ENCODE peak calls at places on chromosomes 6 and 20, in four cellular contexts. S is K562, V is GM12878, B is HepG2. N is an unnamed sample.

GRCh38 chr6:52727908-52728307 is 35.4 kb downstream of the GSTA2 start:
- DNase-seq in S (no peak), V (no peak), B (no peak), N (no peak)

GRCh38 chr6:77740380-77740779 is 87.5 kb downstream of the MEI4 start:
- DNase-seq in S (peak; percentile 9), B (peak; percentile 18), V (no peak), N (no peak)

GRCh38 chr6:169958510-169958909 is 207.1 kb downstream of the ERMARD start:
- DNase-seq in V (no peak), B (no peak), S (no peak), N (no peak)

GRCh38 chr20:49696594-49696993 is 17.1 kb downstream of the B4GALT5 start:
- DNase-seq in S (no peak), B (no peak), V (no peak), N (no peak)

GRCh38 chr20:37501940-37502339 is 19.1 kb upstream of the NNAT start:
- DNase-seq in V (no peak), S (no peak), B (no peak), N (no peak)

GRCh38 chr6:142913511-142914047 is 31.4 kb downstream of the HIVEP2 start:
- DNase-seq in B (no peak), V (peak; percentile 94), S (no peak), N (no peak)

GRCh38 chr6:81401970-81402690 is 350.4 kb downstream of the TENT5A start:
- DNase-seq in B (no peak), V (no peak), S (no peak), N (no peak)

GRCh38 chr6:5619249-5619648 is 357.9 kb downstream of the FARS2 start:
- DNase-seq in S (no peak), V (peak; percentile 17), B (no peak), N (no peak)

DNA sequence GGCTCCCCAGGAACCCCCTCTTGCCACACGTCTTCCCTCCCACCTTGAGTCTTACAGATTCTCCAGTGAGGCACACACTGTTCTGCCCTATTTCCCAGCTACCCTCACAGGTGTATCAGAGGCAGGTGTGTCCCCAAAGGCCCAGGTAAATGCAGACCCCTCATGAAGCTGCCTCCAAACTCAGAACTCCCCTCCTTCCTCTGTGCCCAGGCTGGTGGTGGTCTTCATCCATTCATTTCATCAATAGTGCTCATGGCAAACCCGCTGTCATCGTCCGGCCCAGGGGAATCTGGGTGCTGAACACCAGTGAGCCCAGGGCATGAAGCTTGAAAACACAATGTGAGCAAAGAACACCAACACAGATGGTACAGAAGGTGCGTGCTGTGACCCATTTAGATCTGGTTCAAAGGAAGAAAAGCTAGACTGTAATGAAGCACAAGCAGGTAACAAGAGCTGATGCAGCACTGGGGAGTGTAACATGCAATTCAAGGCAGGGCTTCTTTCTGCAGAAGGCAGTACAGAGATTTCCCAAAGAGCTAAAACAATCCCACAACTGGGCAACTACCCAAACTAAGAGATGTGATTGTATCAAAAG is 213.2 kb downstream of the SYNDIG1 start:
- DNase-seq in B (no peak), S (no peak), V (no peak), N (no peak)
- TF ChIP-seq SP1 in B (no peak), S (no peak), V (no peak), N (no peak)

GRCh38 chr20:39871013-39871412 is 818.0 kb downstream of the MAFB start:
- DNase-seq in V (no peak), B (no peak), S (no peak), N (no peak)

GRCh38 chr20:39875493-39876110 is 813.4 kb downstream of the MAFB start:
- DNase-seq in B (no peak), S (no peak), V (no peak), N (no peak)

GRCh38 chr20:39873286-39873685 is 815.8 kb downstream of the MAFB start:
- DNase-seq in V (no peak), S (no peak), B (no peak), N (no peak)

GRCh38 chr20:39876974-39877615 is 811.9 kb downstream of the MAFB start:
- DNase-seq in S (no peak), V (no peak), B (no peak), N (no peak)

DNA sequence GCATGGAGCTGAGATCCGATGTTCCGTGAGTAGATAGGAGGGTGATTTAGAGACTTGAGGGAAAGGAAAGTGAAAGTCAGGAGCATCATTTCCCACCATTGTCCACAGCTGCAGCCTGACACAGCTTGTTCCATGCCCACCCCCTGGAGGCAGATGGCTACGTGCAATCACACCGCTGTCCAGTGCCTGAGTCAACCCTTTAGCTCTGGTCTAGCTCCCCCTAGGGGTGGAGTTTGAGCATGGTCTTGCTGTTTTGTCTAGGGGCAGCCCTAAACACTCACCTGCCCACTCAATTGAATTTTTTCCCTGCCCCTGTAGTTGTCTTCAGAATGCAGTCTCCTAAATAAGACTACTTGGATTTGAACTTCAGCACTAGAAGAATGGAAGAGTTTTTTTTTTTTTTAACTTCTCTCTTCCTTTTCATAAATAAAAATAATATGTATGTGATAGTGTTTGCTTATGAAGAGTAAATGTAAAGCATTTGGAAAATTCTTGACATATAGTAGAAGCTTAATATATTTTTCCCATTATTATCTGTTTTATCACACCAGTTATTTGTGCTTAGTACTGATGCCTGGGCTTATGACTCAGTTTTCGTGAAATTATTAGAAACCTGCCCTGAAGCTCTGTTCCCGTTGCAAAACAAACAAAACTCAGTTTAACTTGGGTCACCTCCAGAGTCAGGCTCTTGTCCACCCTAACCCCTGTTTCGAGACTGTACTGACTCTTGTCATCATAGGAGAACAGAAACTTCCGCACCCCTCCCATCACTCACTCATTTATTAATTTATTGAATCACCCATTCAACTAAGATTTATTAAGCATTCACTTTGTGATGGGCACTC is 814.8 kb downstream of the MAFB start:
- DNase-seq in V (peak; percentile 60), S (peak; percentile 56), B (peak; percentile 55), N (peak; percentile 70)
- TF ChIP-seq BHLHE40 in V (no peak), S (no peak), B (no peak), N (no peak)

DNA sequence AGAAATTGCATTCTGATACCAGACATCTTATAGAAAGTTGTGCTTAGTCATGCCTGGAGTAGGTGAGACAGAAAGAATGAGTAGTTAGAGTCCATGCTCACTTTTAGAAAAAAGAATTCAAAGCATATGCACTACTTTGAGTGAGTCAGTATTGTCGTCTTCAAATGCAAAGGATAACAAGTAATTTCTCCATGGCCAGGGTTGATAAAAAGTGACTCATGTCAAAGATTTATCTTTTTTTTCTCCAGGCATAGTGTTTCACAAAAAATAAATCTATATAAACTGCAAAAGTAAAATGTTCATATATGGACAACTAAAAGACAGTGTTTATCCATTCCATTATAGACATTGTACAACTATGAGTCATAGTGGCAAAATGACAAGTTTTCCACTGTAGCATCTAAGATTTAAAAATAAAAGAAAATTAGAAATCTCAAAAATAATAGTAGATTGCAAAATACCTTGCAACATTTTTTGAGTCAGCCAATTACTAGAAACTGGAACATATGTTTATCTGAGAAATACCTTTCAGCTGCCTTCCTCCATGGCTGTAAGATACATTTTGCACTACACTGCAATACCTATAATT is 329.6 kb downstream of the GRIK2 start:
- DNase-seq in B (no peak), S (no peak), V (no peak), N (no peak)
- TF ChIP-seq SP1 in B (no peak), S (no peak), V (no peak), N (no peak)

GRCh38 chr6:13278184-13278583 is 50.2 kb downstream of the TBC1D7 start:
- DNase-seq in B (no peak), V (no peak), S (peak; percentile 13), N (peak; percentile 24)
- TF ChIP-seq BHLHE40 in B (no peak), V (no peak), S (no peak), N (no peak)

GRCh38 chr20:4138056-4138455 is 122.7 kb upstream of the RNF24 start:
- DNase-seq in B (peak; percentile 67), V (no peak), S (no peak), N (no peak)
- TF ChIP-seq SP1 in B (no peak), V (no peak), S (no peak), N (no peak)

GRCh38 chr20:61262514-61262913 is 10.5 kb downstream of the CDH4 start:
- DNase-seq in S (no peak), V (no peak), B (no peak), N (no peak)

GRCh38 chr20:61259741-61260140 is 7.7 kb downstream of the CDH4 start:
- DNase-seq in V (no peak), S (no peak), B (no peak), N (no peak)

GRCh38 chr20:61262036-61262435 is 10.0 kb downstream of the CDH4 start:
- DNase-seq in B (no peak), V (no peak), S (no peak), N (no peak)

GRCh38 chr20:61263084-61263695 is 11.1 kb downstream of the CDH4 start:
- DNase-seq in S (peak; percentile 29), B (no peak), V (no peak), N (peak; percentile 26)

DNA sequence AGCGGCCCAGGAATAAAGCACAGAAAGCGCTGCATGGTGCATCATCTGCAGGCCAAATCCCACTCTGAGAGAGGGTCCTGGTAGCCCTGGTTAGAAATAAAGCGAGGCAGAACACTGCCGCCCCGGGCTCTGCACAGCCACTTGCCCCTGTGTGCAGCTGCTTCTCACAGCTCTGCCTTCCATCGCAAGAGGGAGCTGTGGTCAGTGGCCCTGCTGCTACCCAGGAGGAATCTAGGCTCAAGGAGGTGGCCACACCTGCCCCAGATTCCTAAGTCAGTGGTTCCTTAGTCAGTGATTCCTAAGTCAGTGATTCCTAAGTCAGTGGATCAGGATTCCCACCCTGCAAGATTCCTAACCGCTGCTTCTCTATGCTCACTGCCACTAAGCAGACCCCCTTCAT is 8.8 kb downstream of the CDH4 start:
- DNase-seq in B (no peak), V (no peak), S (peak; percentile 9), N (no peak)
- TF ChIP-seq BHLHE40 in B (no peak), V (no peak), S (no peak), N (no peak)

GRCh38 chr20:46975976-46976375 is 81.3 kb downstream of the EYA2 start:
- DNase-seq in B (no peak), S (no peak), V (no peak), N (no peak)
- TF ChIP-seq SP1 in B (no peak), S (no peak), V (no peak), N (no peak)

DNA sequence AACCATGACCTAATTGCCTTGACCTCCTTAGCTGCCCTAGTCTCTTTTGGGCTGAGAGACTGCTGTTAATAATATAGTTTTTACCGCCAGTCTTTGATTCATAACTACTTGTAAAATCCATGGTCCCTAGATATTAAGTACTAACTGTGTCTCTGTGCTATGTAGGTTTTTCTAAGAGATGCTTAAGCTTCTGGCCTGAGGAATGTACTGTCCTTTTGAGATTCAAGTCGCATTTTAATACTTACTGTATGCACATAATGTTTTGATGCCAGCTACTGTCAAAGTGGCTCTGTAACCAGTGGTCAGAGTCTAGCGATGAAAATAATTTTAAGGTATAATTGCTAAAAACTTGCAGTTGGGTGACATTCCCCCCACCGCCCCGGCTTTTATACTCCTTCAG is 2.1 kb downstream of the AKAP12 start:
- DNase-seq in B (no peak), V (no peak), S (no peak), N (no peak)
- TF ChIP-seq BHLHE40 in B (no peak), V (no peak), S (no peak), N (no peak)

N was measured in HEK293T.